ENCODE peak calls at places on chromosomes 12 and 14, in seven cellular contexts. L is T-helper 17 cell; X is activated CD8-positive, alpha-beta memory T cell treated with anti-CD3 and anti-CD28 coated beads, Interleukin-2, amount 10 ng/mL, durations not matched to agents 7 days and 5 days; Y is RWPE2; F is effector memory CD8-positive, alpha-beta T cell; Z is psoas muscle; M is right cardiac atrium. P is an unnamed sample.
A peak's percentile ranks its signal among the peaks of the same experiment; 100 is the strongest.

GRCh38 chr14:38958589-38958988 is 144.4 kb downstream of the SEC23A start:
- ATAC-seq in Z (no peak), M (no peak), F (no peak), X (no peak), L (no peak), Y (no peak), P (no peak)

GRCh38 chr14:78581222-78581621 is 411.0 kb downstream of the NRXN3 start:
- ATAC-seq in F (no peak), Z (no peak), M (no peak), Y (no peak), X (no peak), L (no peak), P (no peak)

GRCh38 chr14:74571901-74572828 is 39.9 kb downstream of the LTBP2 start:
- ATAC-seq in Z (peak; percentile 80), L (no peak), M (peak; percentile 60), F (no peak), Y (peak; percentile 65), X (no peak), P (peak; percentile 79)

GRCh38 chr12:101117842-101118241 is 92.2 kb downstream of the SLC5A8 start:
- ATAC-seq in Z (no peak), F (no peak), M (no peak), X (no peak), L (no peak), Y (no peak), P (no peak)

GRCh38 chr14:73606271-73606670 is 6.0 kb upstream of the ACOT6 start:
- ATAC-seq in M (no peak), F (no peak), L (no peak), Z (no peak), X (peak; percentile 20), Y (no peak), P (no peak)

GRCh38 chr12:109247831-109248654 is 61.0 kb downstream of the FOXN4 start:
- ATAC-seq in Y (no peak), M (no peak), L (no peak), F (no peak), X (no peak), Z (peak; percentile 9), P (no peak)

GRCh38 chr12:47802312-47802711 is 17.4 kb downstream of the HDAC7 start:
- ATAC-seq in L (peak; percentile 35), Z (no peak), F (no peak), X (peak; percentile 44), M (no peak), Y (no peak), P (no peak)

GRCh38 chr12:19036673-19037357 is 92.7 kb upstream of the PLEKHA5 start:
- ATAC-seq in L (no peak), Z (no peak), X (no peak), M (peak; percentile 63), F (no peak), Y (no peak), P (no peak)

GRCh38 chr12:3727877-3728632 is 24.9 kb downstream of the CRACR2A start:
- ATAC-seq in Y (no peak), X (peak; percentile 85), M (peak; percentile 13), F (peak; percentile 83), L (peak; percentile 88), Z (peak; percentile 70), P (no peak)